ENCODE peak calls at places on chromosome 1, in ten cellular contexts. One of them, this sample, is unnamed.

GRCh38 chr1:10829067-10829818 is 32.8 kb upstream of the CASZ1 start:
- DNase-seq in stimulated activated CD4-positive, alpha-beta T cell treated with anti-CD3 and anti-CD28 coated beads, TNF-alpha, amount 100 ng/mL, for 48 hours: no peak
- DNase-seq in activated naive CD4-positive, alpha-beta T cell: no peak
- DNase-seq in T-helper 1 cell: no peak
- DNase-seq in caudate nucleus: no peak
- DNase-seq in naive thymus-derived CD8-positive, alpha-beta T cell: no peak
- DNase-seq in left colon: no peak
- DNase-seq in GM12891: no peak
- DNase-seq in esophagus squamous epithelium: no peak
- DNase-seq in OCI-M1: no peak
- DNase-seq in this sample: no peak

GRCh38 chr1:8090241-8090702 is 64.2 kb upstream of the ERRFI1 start:
- DNase-seq in left colon: no peak
- DNase-seq in T-helper 1 cell: no peak
- DNase-seq in OCI-M1: no peak
- DNase-seq in naive thymus-derived CD8-positive, alpha-beta T cell: no peak
- DNase-seq in caudate nucleus: no peak
- DNase-seq in GM12891: no peak
- DNase-seq in activated naive CD4-positive, alpha-beta T cell: no peak
- DNase-seq in esophagus squamous epithelium: no peak
- DNase-seq in stimulated activated CD4-positive, alpha-beta T cell treated with anti-CD3 and anti-CD28 coated beads, TNF-alpha, amount 100 ng/mL, for 48 hours: no peak
- DNase-seq in this sample: peak

GRCh38 chr1:56709269-56709880 is 64.3 kb downstream of the PRKAA2 start:
- DNase-seq in GM12891: no peak
- DNase-seq in naive thymus-derived CD8-positive, alpha-beta T cell: peak
- DNase-seq in activated naive CD4-positive, alpha-beta T cell: no peak
- DNase-seq in stimulated activated CD4-positive, alpha-beta T cell treated with anti-CD3 and anti-CD28 coated beads, TNF-alpha, amount 100 ng/mL, for 48 hours: no peak
- DNase-seq in T-helper 1 cell: no peak
- DNase-seq in left colon: no peak
- DNase-seq in esophagus squamous epithelium: no peak
- DNase-seq in OCI-M1: peak
- DNase-seq in caudate nucleus: no peak
- DNase-seq in this sample: peak

GRCh38 chr1:150162582-150162861 is 12.8 kb downstream of the PLEKHO1 start:
- DNase-seq in T-helper 1 cell: no peak
- DNase-seq in esophagus squamous epithelium: no peak
- DNase-seq in OCI-M1: no peak
- DNase-seq in activated naive CD4-positive, alpha-beta T cell: no peak
- DNase-seq in caudate nucleus: no peak
- DNase-seq in GM12891: no peak
- DNase-seq in stimulated activated CD4-positive, alpha-beta T cell treated with anti-CD3 and anti-CD28 coated beads, TNF-alpha, amount 100 ng/mL, for 48 hours: no peak
- DNase-seq in left colon: no peak
- DNase-seq in naive thymus-derived CD8-positive, alpha-beta T cell: no peak
- DNase-seq in this sample: no peak

GRCh38 chr1:233518344-233518743 is 95.6 kb upstream of the KCNK1 start:
- DNase-seq in OCI-M1: peak
- DNase-seq in stimulated activated CD4-positive, alpha-beta T cell treated with anti-CD3 and anti-CD28 coated beads, TNF-alpha, amount 100 ng/mL, for 48 hours: no peak
- DNase-seq in T-helper 1 cell: no peak
- DNase-seq in activated naive CD4-positive, alpha-beta T cell: no peak
- DNase-seq in GM12891: no peak
- DNase-seq in left colon: peak
- DNase-seq in naive thymus-derived CD8-positive, alpha-beta T cell: no peak
- DNase-seq in esophagus squamous epithelium: no peak
- DNase-seq in caudate nucleus: peak
- DNase-seq in this sample: no peak

GRCh38 chr1:28370220-28371010 is 875 bp downstream of the PHACTR4 start:
- DNase-seq in GM12891: no peak
- DNase-seq in T-helper 1 cell: no peak
- DNase-seq in naive thymus-derived CD8-positive, alpha-beta T cell: peak
- DNase-seq in stimulated activated CD4-positive, alpha-beta T cell treated with anti-CD3 and anti-CD28 coated beads, TNF-alpha, amount 100 ng/mL, for 48 hours: no peak
- DNase-seq in caudate nucleus: peak
- DNase-seq in left colon: peak
- DNase-seq in activated naive CD4-positive, alpha-beta T cell: no peak
- DNase-seq in esophagus squamous epithelium: no peak
- DNase-seq in OCI-M1: peak
- DNase-seq in this sample: no peak

GRCh38 chr1:228149341-228150020 is at the start of gene GJC2:
- DNase-seq in stimulated activated CD4-positive, alpha-beta T cell treated with anti-CD3 and anti-CD28 coated beads, TNF-alpha, amount 100 ng/mL, for 48 hours: no peak
- DNase-seq in naive thymus-derived CD8-positive, alpha-beta T cell: no peak
- DNase-seq in activated naive CD4-positive, alpha-beta T cell: no peak
- DNase-seq in esophagus squamous epithelium: no peak
- DNase-seq in left colon: peak
- DNase-seq in OCI-M1: no peak
- DNase-seq in GM12891: no peak
- DNase-seq in T-helper 1 cell: no peak
- DNase-seq in caudate nucleus: peak
- DNase-seq in this sample: peak

GRCh38 chr1:211215577-211215976 is 43.6 kb upstream of the RCOR3 start:
- DNase-seq in stimulated activated CD4-positive, alpha-beta T cell treated with anti-CD3 and anti-CD28 coated beads, TNF-alpha, amount 100 ng/mL, for 48 hours: no peak
- DNase-seq in activated naive CD4-positive, alpha-beta T cell: no peak
- DNase-seq in T-helper 1 cell: no peak
- DNase-seq in OCI-M1: no peak
- DNase-seq in naive thymus-derived CD8-positive, alpha-beta T cell: no peak
- DNase-seq in esophagus squamous epithelium: no peak
- DNase-seq in caudate nucleus: no peak
- DNase-seq in GM12891: no peak
- DNase-seq in left colon: no peak
- DNase-seq in this sample: no peak